ENCODE peak calls at places on chromosomes 13 and 19, in eight cellular contexts. One of them, this sample, is unnamed.

GRCh38 chr19:38193445-38193844 is 30.6 kb downstream of the DPF1 start:
- DNase-seq in esophagus squamous epithelium: no peak
- DNase-seq in RPMI8226: no peak
- DNase-seq in HFFc6: no peak
- DNase-seq in naive B cell: no peak
- DNase-seq in activated CD8-positive, alpha-beta memory T cell treated with anti-CD3 and anti-CD28 coated beads for 1 hour: no peak
- DNase-seq in HT-29: peak; percentile 74
- DNase-seq in AG09309: no peak
- DNase-seq in this sample: no peak

GRCh38 chr19:12864143-12864542 is 17.1 kb downstream of the DNASE2 start:
- DNase-seq in AG09309: no peak
- DNase-seq in RPMI8226: no peak
- DNase-seq in HT-29: no peak
- DNase-seq in HFFc6: no peak
- DNase-seq in naive B cell: no peak
- DNase-seq in activated CD8-positive, alpha-beta memory T cell treated with anti-CD3 and anti-CD28 coated beads for 1 hour: no peak
- DNase-seq in esophagus squamous epithelium: no peak
- DNase-seq in this sample: no peak

GRCh38 chr13:19059016-19059780 is 122.4 kb downstream of the TUBA3C start:
- DNase-seq in esophagus squamous epithelium: no peak
- DNase-seq in HT-29: no peak
- DNase-seq in HFFc6: no peak
- DNase-seq in naive B cell: no peak
- DNase-seq in RPMI8226: no peak
- DNase-seq in AG09309: no peak
- DNase-seq in activated CD8-positive, alpha-beta memory T cell treated with anti-CD3 and anti-CD28 coated beads for 1 hour: no peak
- DNase-seq in this sample: no peak

GRCh38 chr13:85666356-85666755 is 132.9 kb downstream of the SLITRK6 start:
- DNase-seq in esophagus squamous epithelium: no peak
- DNase-seq in AG09309: no peak
- DNase-seq in RPMI8226: no peak
- DNase-seq in HFFc6: no peak
- DNase-seq in naive B cell: no peak
- DNase-seq in activated CD8-positive, alpha-beta memory T cell treated with anti-CD3 and anti-CD28 coated beads for 1 hour: no peak
- DNase-seq in HT-29: no peak
- DNase-seq in this sample: no peak

GRCh38 chr19:4197625-4198466 is 15.4 kb downstream of the ANKRD24 start:
- DNase-seq in naive B cell: no peak
- DNase-seq in activated CD8-positive, alpha-beta memory T cell treated with anti-CD3 and anti-CD28 coated beads for 1 hour: no peak
- DNase-seq in RPMI8226: peak; percentile 33
- DNase-seq in HFFc6: no peak
- DNase-seq in esophagus squamous epithelium: no peak
- DNase-seq in AG09309: no peak
- DNase-seq in HT-29: no peak
- DNase-seq in this sample: no peak

GRCh38 chr19:13790354-13790753 is 4.9 kb upstream of the ZSWIM4 start:
- DNase-seq in HT-29: no peak
- DNase-seq in HFFc6: no peak
- DNase-seq in naive B cell: no peak
- DNase-seq in activated CD8-positive, alpha-beta memory T cell treated with anti-CD3 and anti-CD28 coated beads for 1 hour: no peak
- DNase-seq in RPMI8226: no peak
- DNase-seq in AG09309: peak; percentile 49
- DNase-seq in esophagus squamous epithelium: no peak
- DNase-seq in this sample: no peak

GRCh38 chr13:23921451-23921888 is 24.2 kb upstream of the C1QTNF9B start:
- DNase-seq in HFFc6: peak; percentile 60
- DNase-seq in AG09309: peak; percentile 31
- DNase-seq in activated CD8-positive, alpha-beta memory T cell treated with anti-CD3 and anti-CD28 coated beads for 1 hour: no peak
- DNase-seq in esophagus squamous epithelium: no peak
- DNase-seq in RPMI8226: peak; percentile 11
- DNase-seq in naive B cell: no peak
- DNase-seq in HT-29: peak; percentile 85
- DNase-seq in this sample: peak; percentile 4

GRCh38 chr13:43107780-43108179 is 84.4 kb downstream of the DNAJC15 start:
- DNase-seq in AG09309: peak; percentile 33
- DNase-seq in RPMI8226: no peak
- DNase-seq in HT-29: no peak
- DNase-seq in naive B cell: no peak
- DNase-seq in esophagus squamous epithelium: no peak
- DNase-seq in HFFc6: no peak
- DNase-seq in activated CD8-positive, alpha-beta memory T cell treated with anti-CD3 and anti-CD28 coated beads for 1 hour: no peak
- DNase-seq in this sample: no peak

GRCh38 chr19:8148410-8149231 is 771 bp downstream of the FBN3 start:
- DNase-seq in HT-29: no peak
- DNase-seq in AG09309: no peak
- DNase-seq in naive B cell: no peak
- DNase-seq in esophagus squamous epithelium: no peak
- DNase-seq in HFFc6: no peak
- DNase-seq in activated CD8-positive, alpha-beta memory T cell treated with anti-CD3 and anti-CD28 coated beads for 1 hour: no peak
- DNase-seq in RPMI8226: no peak
- DNase-seq in this sample: no peak

GRCh38 chr13:113815151-113816058 is 48.5 kb downstream of the GAS6 start:
- DNase-seq in AG09309: no peak
- DNase-seq in activated CD8-positive, alpha-beta memory T cell treated with anti-CD3 and anti-CD28 coated beads for 1 hour: no peak
- DNase-seq in RPMI8226: peak; percentile 47
- DNase-seq in naive B cell: peak; percentile 69
- DNase-seq in HT-29: no peak
- DNase-seq in esophagus squamous epithelium: no peak
- DNase-seq in HFFc6: no peak
- DNase-seq in this sample: no peak

GRCh38 chr13:79475569-79475968 is 5.4 kb upstream of the NDFIP2 start:
- DNase-seq in AG09309: no peak
- DNase-seq in RPMI8226: no peak
- DNase-seq in naive B cell: no peak
- DNase-seq in HT-29: no peak
- DNase-seq in esophagus squamous epithelium: no peak
- DNase-seq in activated CD8-positive, alpha-beta memory T cell treated with anti-CD3 and anti-CD28 coated beads for 1 hour: no peak
- DNase-seq in HFFc6: no peak
- DNase-seq in this sample: no peak

GRCh38 chr19:35404879-35405622 is 34.2 kb downstream of the GPR42 start:
- DNase-seq in RPMI8226: peak; percentile 29
- DNase-seq in esophagus squamous epithelium: no peak
- DNase-seq in HFFc6: peak; percentile 96
- DNase-seq in activated CD8-positive, alpha-beta memory T cell treated with anti-CD3 and anti-CD28 coated beads for 1 hour: no peak
- DNase-seq in HT-29: no peak
- DNase-seq in AG09309: peak; percentile 50
- DNase-seq in naive B cell: no peak
- DNase-seq in this sample: peak; percentile 52

GRCh38 chr19:5046339-5047039 is 77.6 kb downstream of the KDM4B start:
- DNase-seq in activated CD8-positive, alpha-beta memory T cell treated with anti-CD3 and anti-CD28 coated beads for 1 hour: no peak
- DNase-seq in RPMI8226: peak; percentile 97
- DNase-seq in AG09309: no peak
- DNase-seq in esophagus squamous epithelium: no peak
- DNase-seq in HFFc6: peak; percentile 45
- DNase-seq in HT-29: peak; percentile 83
- DNase-seq in naive B cell: no peak
- DNase-seq in this sample: no peak

GRCh38 chr19:2139385-2140192 is 11.8 kb downstream of the AP3D1 start:
- DNase-seq in naive B cell: no peak
- DNase-seq in AG09309: no peak
- DNase-seq in RPMI8226: no peak
- DNase-seq in activated CD8-positive, alpha-beta memory T cell treated with anti-CD3 and anti-CD28 coated beads for 1 hour: no peak
- DNase-seq in esophagus squamous epithelium: no peak
- DNase-seq in HFFc6: no peak
- DNase-seq in HT-29: no peak
- DNase-seq in this sample: no peak

GRCh38 chr19:48413879-48414623 is 20.6 kb downstream of the GRIN2D start:
- DNase-seq in RPMI8226: no peak
- DNase-seq in esophagus squamous epithelium: no peak
- DNase-seq in AG09309: no peak
- DNase-seq in activated CD8-positive, alpha-beta memory T cell treated with anti-CD3 and anti-CD28 coated beads for 1 hour: no peak
- DNase-seq in HFFc6: no peak
- DNase-seq in naive B cell: no peak
- DNase-seq in HT-29: no peak
- DNase-seq in this sample: no peak

GRCh38 chr13:39577833-39578232 is 25.2 kb downstream of the LHFPL6 start:
- DNase-seq in HFFc6: no peak
- DNase-seq in HT-29: no peak
- DNase-seq in AG09309: no peak
- DNase-seq in naive B cell: no peak
- DNase-seq in RPMI8226: no peak
- DNase-seq in esophagus squamous epithelium: no peak
- DNase-seq in activated CD8-positive, alpha-beta memory T cell treated with anti-CD3 and anti-CD28 coated beads for 1 hour: no peak
- DNase-seq in this sample: no peak

GRCh38 chr19:16070366-16070990 is 5.8 kb upstream of the TPM4 start:
- DNase-seq in esophagus squamous epithelium: peak; percentile 79
- DNase-seq in HT-29: peak; percentile 93
- DNase-seq in RPMI8226: peak; percentile 99
- DNase-seq in activated CD8-positive, alpha-beta memory T cell treated with anti-CD3 and anti-CD28 coated beads for 1 hour: peak; percentile 75
- DNase-seq in AG09309: no peak
- DNase-seq in naive B cell: peak; percentile 94
- DNase-seq in HFFc6: no peak
- DNase-seq in this sample: no peak

GRCh38 chr19:12955996-12956395 is 1.0 kb downstream of the GADD45GIP1 start:
- DNase-seq in HFFc6: no peak
- DNase-seq in RPMI8226: no peak
- DNase-seq in activated CD8-positive, alpha-beta memory T cell treated with anti-CD3 and anti-CD28 coated beads for 1 hour: no peak
- DNase-seq in naive B cell: no peak
- DNase-seq in AG09309: no peak
- DNase-seq in esophagus squamous epithelium: no peak
- DNase-seq in HT-29: no peak
- DNase-seq in this sample: no peak

GRCh38 chr19:49213791-49214190 is 56.2 kb downstream of the TRPM4 start:
- DNase-seq in naive B cell: no peak
- DNase-seq in AG09309: no peak
- DNase-seq in HT-29: no peak
- DNase-seq in activated CD8-positive, alpha-beta memory T cell treated with anti-CD3 and anti-CD28 coated beads for 1 hour: no peak
- DNase-seq in HFFc6: no peak
- DNase-seq in esophagus squamous epithelium: no peak
- DNase-seq in RPMI8226: no peak
- DNase-seq in this sample: no peak

This sample was measured in GM18507.